ENCODE peak calls at places on chromosomes 13 and 19, in eight cellular contexts. One of them, this sample, is unnamed.

GRCh38 chr13:100721885-100722512 is 47.4 kb upstream of the TMTC4 start:
- DNase-seq in HepG2: peak; percentile 50
- DNase-seq in transverse colon: peak; percentile 50
- DNase-seq in HCT116: peak; percentile 37
- DNase-seq in GM12892: peak; percentile 10
- DNase-seq in stomach: peak; percentile 77
- DNase-seq in GM12878: no peak
- DNase-seq in K562: peak; percentile 40
- DNase-seq in this sample: peak; percentile 45

GRCh38 chr13:95457294-95457693 is 95.2 kb upstream of the CLDN10 start:
- DNase-seq in transverse colon: no peak
- DNase-seq in HCT116: no peak
- DNase-seq in HepG2: no peak
- DNase-seq in GM12878: peak; percentile 89
- DNase-seq in K562: no peak
- DNase-seq in stomach: no peak
- DNase-seq in GM12892: peak; percentile 33
- DNase-seq in this sample: no peak

GRCh38 chr19:42762782-42763181 is 2.7 kb downstream of the PSG8 start:
- DNase-seq in GM12892: no peak
- DNase-seq in GM12878: no peak
- DNase-seq in HCT116: no peak
- DNase-seq in HepG2: no peak
- DNase-seq in transverse colon: no peak
- DNase-seq in stomach: no peak
- DNase-seq in K562: no peak
- DNase-seq in this sample: no peak

GRCh38 chr19:5046339-5047039 is 77.6 kb downstream of the KDM4B start:
- DNase-seq in stomach: peak; percentile 83
- DNase-seq in GM12878: no peak
- DNase-seq in HepG2: peak; percentile 87
- DNase-seq in HCT116: no peak
- DNase-seq in transverse colon: peak; percentile 74
- DNase-seq in GM12892: no peak
- DNase-seq in K562: no peak
- DNase-seq in this sample: peak; percentile 90

GRCh38 chr13:108621421-108621820 is 8.0 kb upstream of the MYO16 start:
- DNase-seq in GM12892: no peak
- DNase-seq in GM12878: no peak
- DNase-seq in K562: no peak
- DNase-seq in HCT116: no peak
- DNase-seq in transverse colon: no peak
- DNase-seq in HepG2: no peak
- DNase-seq in stomach: no peak
- DNase-seq in this sample: no peak

GRCh38 chr13:29923554-29924481 is 73.4 kb upstream of the UBL3 start:
- DNase-seq in K562: peak; percentile 68
- DNase-seq in transverse colon: peak; percentile 91
- DNase-seq in HepG2: peak; percentile 99
- DNase-seq in stomach: peak; percentile 94
- DNase-seq in GM12892: peak; percentile 52
- DNase-seq in GM12878: no peak
- DNase-seq in HCT116: peak; percentile 93
- DNase-seq in this sample: peak; percentile 92

GRCh38 chr19:33384983-33385382 is 11.5 kb downstream of the CEBPG start:
- DNase-seq in transverse colon: no peak
- DNase-seq in K562: no peak
- DNase-seq in HepG2: no peak
- DNase-seq in HCT116: no peak
- DNase-seq in stomach: no peak
- DNase-seq in GM12878: no peak
- DNase-seq in GM12892: no peak
- DNase-seq in this sample: no peak

GRCh38 chr19:4657835-4658234 is 12.3 kb downstream of the MYDGF start:
- DNase-seq in stomach: no peak
- DNase-seq in GM12878: no peak
- DNase-seq in transverse colon: no peak
- DNase-seq in GM12892: no peak
- DNase-seq in HCT116: no peak
- DNase-seq in K562: no peak
- DNase-seq in HepG2: no peak
- DNase-seq in this sample: no peak

GRCh38 chr13:49549289-49549688 is 36.1 kb downstream of the RCBTB1 start:
- DNase-seq in transverse colon: no peak
- DNase-seq in GM12878: no peak
- DNase-seq in HepG2: no peak
- DNase-seq in GM12892: no peak
- DNase-seq in K562: no peak
- DNase-seq in HCT116: no peak
- DNase-seq in stomach: no peak
- DNase-seq in this sample: no peak

GRCh38 chr13:21625366-21625765 is 21.4 kb upstream of the MICU2 start:
- DNase-seq in HepG2: peak; percentile 61
- DNase-seq in HCT116: peak; percentile 59
- DNase-seq in stomach: no peak
- DNase-seq in transverse colon: peak; percentile 19
- DNase-seq in GM12892: no peak
- DNase-seq in GM12878: no peak
- DNase-seq in K562: peak; percentile 20
- DNase-seq in this sample: no peak

GRCh38 chr19:53538378-53539109 is 599 bp downstream of the ZNF331 start:
- DNase-seq in K562: no peak
- DNase-seq in transverse colon: no peak
- DNase-seq in HepG2: no peak
- DNase-seq in stomach: no peak
- DNase-seq in GM12878: no peak
- DNase-seq in GM12892: no peak
- DNase-seq in HCT116: no peak
- DNase-seq in this sample: no peak

GRCh38 chr13:50299546-50300249 is 284.5 kb downstream of the KCNRG start:
- DNase-seq in transverse colon: no peak
- DNase-seq in HCT116: no peak
- DNase-seq in GM12878: no peak
- DNase-seq in K562: no peak
- DNase-seq in HepG2: no peak
- DNase-seq in stomach: no peak
- DNase-seq in GM12892: no peak
- DNase-seq in this sample: no peak

DNA sequence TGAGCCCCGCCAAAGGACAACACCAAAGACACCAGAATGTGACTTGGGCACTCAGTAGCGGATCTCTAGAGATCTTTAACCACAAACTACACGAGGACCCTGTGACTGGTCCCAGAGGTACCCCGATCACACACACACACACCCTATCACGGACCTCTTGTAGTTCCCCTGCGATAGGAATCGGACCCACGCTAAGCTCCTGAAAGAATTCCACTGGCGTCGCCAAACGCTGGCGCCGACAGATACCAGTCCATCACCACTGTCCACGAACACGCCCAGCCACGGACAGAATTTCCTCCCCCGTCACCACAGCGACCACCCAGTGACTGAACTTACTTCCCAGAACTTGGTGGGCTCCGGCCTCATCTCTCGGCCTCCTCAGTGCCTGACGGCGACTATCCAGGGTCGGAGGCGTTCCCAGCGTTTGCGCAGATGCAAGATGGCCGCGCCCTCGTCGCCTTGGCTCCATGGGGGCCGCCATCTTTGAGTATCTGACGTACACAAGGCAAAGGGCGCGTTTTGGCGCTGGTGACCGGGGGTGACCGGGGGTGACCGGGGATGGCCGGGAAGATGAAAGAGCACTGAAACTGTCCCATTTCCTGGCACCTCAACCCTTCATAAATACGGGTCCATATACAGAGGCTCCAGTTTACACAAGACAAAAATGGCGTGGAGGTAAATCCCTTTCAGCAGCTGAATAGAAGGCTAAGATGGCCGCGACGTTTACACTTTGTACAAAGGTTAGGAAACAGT is at the start of gene ZNF615:
- DNase-seq in GM12878: peak; percentile 47
- DNase-seq in transverse colon: peak; percentile 90
- DNase-seq in stomach: peak; percentile 90
- DNase-seq in GM12892: peak; percentile 53
- DNase-seq in K562: peak; percentile 80
- DNase-seq in HCT116: peak; percentile 52
- DNase-seq in HepG2: peak; percentile 76
- DNase-seq in this sample: peak; percentile 91
- TF ChIP-seq POLR2AphosphoS5 in GM12878: peak; percentile 71
- TF ChIP-seq POLR2AphosphoS5 in transverse colon: peak; percentile 46
- TF ChIP-seq POLR2AphosphoS5 in stomach: peak; percentile 68
- TF ChIP-seq POLR2AphosphoS5 in GM12892: peak; percentile 22
- TF ChIP-seq POLR2AphosphoS5 in K562: no peak
- TF ChIP-seq POLR2AphosphoS5 in HCT116: no peak
- TF ChIP-seq POLR2AphosphoS5 in HepG2: peak; percentile 63
- TF ChIP-seq POLR2AphosphoS5 in this sample: peak; percentile 91

GRCh38 chr19:40672038-40672437 is 18.4 kb downstream of the NUMBL start:
- DNase-seq in K562: no peak
- DNase-seq in GM12892: no peak
- DNase-seq in stomach: no peak
- DNase-seq in HepG2: no peak
- DNase-seq in transverse colon: no peak
- DNase-seq in GM12878: no peak
- DNase-seq in HCT116: no peak
- DNase-seq in this sample: no peak

GRCh38 chr19:40673377-40673776 is 17.1 kb downstream of the NUMBL start:
- DNase-seq in GM12892: no peak
- DNase-seq in transverse colon: no peak
- DNase-seq in GM12878: no peak
- DNase-seq in HCT116: no peak
- DNase-seq in K562: no peak
- DNase-seq in stomach: no peak
- DNase-seq in HepG2: no peak
- DNase-seq in this sample: no peak

GRCh38 chr19:40677156-40677555 is 13.3 kb downstream of the NUMBL start:
- DNase-seq in GM12878: no peak
- DNase-seq in stomach: no peak
- DNase-seq in K562: no peak
- DNase-seq in HepG2: no peak
- DNase-seq in GM12892: no peak
- DNase-seq in HCT116: no peak
- DNase-seq in transverse colon: no peak
- DNase-seq in this sample: no peak

GRCh38 chr19:40672573-40673299 is 17.7 kb downstream of the NUMBL start:
- DNase-seq in GM12878: no peak
- DNase-seq in stomach: no peak
- DNase-seq in HCT116: no peak
- DNase-seq in GM12892: no peak
- DNase-seq in HepG2: no peak
- DNase-seq in transverse colon: no peak
- DNase-seq in K562: no peak
- DNase-seq in this sample: no peak

GRCh38 chr19:40674291-40674690 is 16.2 kb downstream of the NUMBL start:
- DNase-seq in GM12892: no peak
- DNase-seq in stomach: no peak
- DNase-seq in K562: no peak
- DNase-seq in HCT116: no peak
- DNase-seq in HepG2: no peak
- DNase-seq in transverse colon: no peak
- DNase-seq in GM12878: no peak
- DNase-seq in this sample: no peak
- TF ChIP-seq POLR2A in GM12892: no peak
- TF ChIP-seq POLR2A in stomach: no peak
- TF ChIP-seq POLR2A in K562: no peak
- TF ChIP-seq POLR2A in HCT116: no peak
- TF ChIP-seq POLR2A in HepG2: no peak
- TF ChIP-seq POLR2A in transverse colon: no peak
- TF ChIP-seq POLR2A in GM12878: no peak
- TF ChIP-seq POLR2A in this sample: no peak

DNA sequence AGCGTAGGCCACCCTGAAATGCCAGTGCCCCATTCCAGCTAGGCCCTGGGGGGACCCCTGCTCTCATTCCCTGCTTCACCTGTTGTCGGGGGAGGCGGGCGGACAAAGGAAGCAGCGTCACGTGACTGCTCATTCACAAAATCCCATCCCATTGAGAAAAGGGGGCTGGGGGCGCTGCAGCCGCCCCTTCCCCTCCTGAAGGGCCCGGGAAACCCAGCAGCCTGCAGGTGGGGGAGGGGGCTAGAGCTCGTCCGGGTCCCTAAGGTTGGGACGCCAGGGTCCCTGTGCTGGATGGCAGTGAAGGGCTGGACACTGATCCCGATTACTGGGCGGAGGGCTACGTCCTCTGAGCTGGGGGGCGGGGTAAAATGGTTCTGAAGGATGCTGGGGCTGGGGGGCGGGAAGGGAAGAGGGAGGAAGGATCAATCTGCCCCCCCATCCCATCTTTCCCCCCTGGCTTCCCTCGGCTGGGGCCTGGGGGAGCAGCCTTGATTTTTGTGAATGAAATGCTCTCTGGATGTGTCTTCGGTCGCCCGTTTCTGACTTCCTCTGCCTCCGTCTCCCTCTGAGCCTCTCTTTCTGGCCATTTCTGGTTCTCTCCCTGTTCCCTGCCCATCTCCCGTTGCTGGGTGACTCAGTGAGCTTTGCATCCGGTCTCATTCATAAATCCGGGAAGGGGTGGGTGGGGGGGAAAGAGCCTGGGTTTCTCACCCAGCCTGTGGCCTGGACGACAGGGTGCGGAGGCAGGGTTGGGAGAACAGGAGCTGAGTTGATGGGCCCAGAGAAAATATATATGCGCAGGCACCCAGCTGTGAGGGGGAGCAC is 816 bp downstream of the SPRED3 start:
- DNase-seq in GM12892: no peak
- DNase-seq in stomach: no peak
- DNase-seq in GM12878: no peak
- DNase-seq in K562: no peak
- DNase-seq in HepG2: no peak
- DNase-seq in transverse colon: no peak
- DNase-seq in HCT116: no peak
- DNase-seq in this sample: no peak
- TF ChIP-seq POLR2AphosphoS5 in GM12892: no peak
- TF ChIP-seq POLR2AphosphoS5 in stomach: no peak
- TF ChIP-seq POLR2AphosphoS5 in GM12878: no peak
- TF ChIP-seq POLR2AphosphoS5 in K562: no peak
- TF ChIP-seq POLR2AphosphoS5 in HepG2: no peak
- TF ChIP-seq POLR2AphosphoS5 in transverse colon: no peak
- TF ChIP-seq POLR2AphosphoS5 in HCT116: no peak
- TF ChIP-seq POLR2AphosphoS5 in this sample: no peak

DNA sequence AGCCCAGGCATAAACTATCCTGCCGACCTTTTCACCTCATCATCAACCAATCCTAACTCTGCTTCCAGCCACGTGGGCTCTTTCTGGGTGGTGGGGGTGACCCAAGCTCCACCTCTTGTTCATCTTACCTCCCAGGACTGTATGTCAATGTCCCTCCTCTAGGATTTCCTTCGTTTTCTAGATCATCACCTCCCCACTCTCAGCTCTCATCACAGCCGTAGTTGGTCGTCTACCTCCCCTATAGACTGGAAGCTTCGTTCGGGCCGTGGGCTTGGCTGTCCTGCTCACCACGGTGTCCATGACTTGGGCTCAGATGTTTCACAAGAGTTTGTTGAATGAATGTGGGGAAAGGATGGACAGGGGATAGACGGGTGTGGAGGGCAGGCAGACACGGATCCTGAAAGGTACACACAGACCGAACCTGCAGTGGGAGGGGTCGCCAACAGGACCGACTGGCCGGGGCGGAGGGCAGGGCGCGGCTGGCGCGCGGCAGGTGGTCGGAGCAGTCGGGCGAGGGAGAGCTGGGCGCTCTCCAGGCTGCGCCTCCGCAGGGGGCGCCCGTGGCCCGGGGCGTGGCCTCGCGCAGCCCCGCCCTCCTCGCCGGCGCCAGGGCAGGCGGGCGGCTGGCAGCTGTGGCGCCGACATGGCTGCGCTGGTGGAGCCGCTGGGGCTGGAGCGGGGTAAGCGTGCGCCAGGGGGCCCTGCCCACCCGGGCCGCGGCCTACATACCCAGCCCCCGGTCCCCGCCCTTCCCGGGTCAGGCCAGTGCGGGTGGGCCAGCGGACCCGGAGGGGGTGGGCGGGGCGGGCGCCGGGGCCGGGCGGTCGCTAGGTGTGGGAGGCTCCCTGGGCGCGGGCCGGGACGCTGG is at the start of gene LIN7B:
- DNase-seq in HepG2: peak; percentile 67
- DNase-seq in K562: peak; percentile 88
- DNase-seq in GM12892: peak; percentile 93
- DNase-seq in GM12878: no peak
- DNase-seq in transverse colon: peak; percentile 74
- DNase-seq in stomach: peak; percentile 77
- DNase-seq in HCT116: peak; percentile 52
- DNase-seq in this sample: peak; percentile 47
- TF ChIP-seq POLR2A in HepG2: peak; percentile 16
- TF ChIP-seq POLR2A in K562: peak; percentile 47
- TF ChIP-seq POLR2A in GM12892: no peak
- TF ChIP-seq POLR2A in GM12878: peak; percentile 48
- TF ChIP-seq POLR2A in transverse colon: no peak
- TF ChIP-seq POLR2A in stomach: no peak
- TF ChIP-seq POLR2A in HCT116: peak; percentile 21
- TF ChIP-seq POLR2A in this sample: peak; percentile 37